ENCODE peak calls at places on chromosome 2, in five cellular contexts. One of them, this sample, is unnamed.

GRCh38 chr2:55947759-55948158 is 24.2 kb upstream of the EFEMP1 start:
- DNase-seq in heart right ventricle: no peak
- DNase-seq in hippocampal formation: no peak
- DNase-seq in HTR-8/SVneo: no peak
- DNase-seq in posterior vena cava: no peak
- DNase-seq in this sample: no peak

GRCh38 chr2:43223412-43224040 is 2.9 kb downstream of the ZFP36L2 start:
- DNase-seq in hippocampal formation: peak
- DNase-seq in heart right ventricle: no peak
- DNase-seq in posterior vena cava: peak
- DNase-seq in HTR-8/SVneo: no peak
- DNase-seq in this sample: no peak

GRCh38 chr2:191677091-191677645 is 768 bp upstream of the NABP1 start:
- DNase-seq in HTR-8/SVneo: peak
- DNase-seq in heart right ventricle: no peak
- DNase-seq in posterior vena cava: no peak
- DNase-seq in hippocampal formation: peak
- DNase-seq in this sample: no peak

GRCh38 chr2:224160917-224161316 is 121.8 kb upstream of the SERPINE2 start:
- DNase-seq in HTR-8/SVneo: no peak
- DNase-seq in hippocampal formation: no peak
- DNase-seq in heart right ventricle: peak
- DNase-seq in posterior vena cava: peak
- DNase-seq in this sample: no peak

GRCh38 chr2:157206921-157207320 is 50.6 kb upstream of the GALNT5 start:
- DNase-seq in hippocampal formation: no peak
- DNase-seq in heart right ventricle: no peak
- DNase-seq in posterior vena cava: no peak
- DNase-seq in HTR-8/SVneo: no peak
- DNase-seq in this sample: no peak

GRCh38 chr2:55161295-55162210 is 70.5 kb downstream of the CLHC1 start:
- DNase-seq in posterior vena cava: no peak
- DNase-seq in HTR-8/SVneo: no peak
- DNase-seq in heart right ventricle: no peak
- DNase-seq in hippocampal formation: no peak
- DNase-seq in this sample: no peak

GRCh38 chr2:170301606-170302005 is 123.7 kb downstream of the MYO3B start:
- DNase-seq in HTR-8/SVneo: no peak
- DNase-seq in heart right ventricle: no peak
- DNase-seq in posterior vena cava: no peak
- DNase-seq in hippocampal formation: no peak
- DNase-seq in this sample: no peak

GRCh38 chr2:41829011-41829500 is 218.8 kb upstream of the PKDCC start:
- DNase-seq in posterior vena cava: no peak
- DNase-seq in heart right ventricle: no peak
- DNase-seq in hippocampal formation: no peak
- DNase-seq in HTR-8/SVneo: no peak
- DNase-seq in this sample: no peak

This sample was measured in chondrocyte.